ENCODE peak calls at places on chromosomes 1 and 21, in four cellular contexts. C is endothelial cell of umbilical vein, D is lung, X is tibial artery. N is an unnamed sample.

GRCh38 chr1:54837002-54837853 is 36.1 kb upstream of the TTC22 start:
- DNase-seq in C (no peak), X (peak; percentile 48), D (no peak), N (no peak)

GRCh38 chr21:17527240-17527639 is 14.4 kb downstream of the CXADR start:
- DNase-seq in C (peak; percentile 86), X (no peak), D (no peak), N (no peak)

GRCh38 chr1:171292799-171293198 is 21.2 kb upstream of the FMO4 start:
- DNase-seq in D (no peak), C (no peak), X (no peak), N (peak; percentile 32)

GRCh38 chr1:179814513-179814838 is 63.1 kb downstream of the TOR1AIP2 start:
- DNase-seq in D (no peak), X (peak; percentile 74), C (no peak), N (no peak)

GRCh38 chr1:24929876-24930702 is at the start of gene RUNX3:
- DNase-seq in C (no peak), D (peak; percentile 52), X (peak; percentile 79), N (no peak)

GRCh38 chr1:47859092-47859743 is 138.0 kb downstream of the TRABD2B start:
- DNase-seq in C (no peak), X (no peak), D (no peak), N (no peak)

GRCh38 chr1:92965003-92965402 is 3.7 kb upstream of the DIPK1A start:
- DNase-seq in X (no peak), C (no peak), D (no peak), N (no peak)

GRCh38 chr1:112026018-112026417 is 36.5 kb upstream of the KCND3 start:
- DNase-seq in X (no peak), C (no peak), D (no peak), N (no peak)

GRCh38 chr1:17858027-17858426 is 102.9 kb downstream of the ACTL8 start:
- DNase-seq in D (no peak), C (no peak), X (no peak), N (no peak)

GRCh38 chr1:56477164-56478111 is 101.9 kb downstream of the PLPP3 start:
- DNase-seq in D (peak; percentile 74), X (peak; percentile 83), C (peak; percentile 25), N (peak; percentile 71)

GRCh38 chr1:91846007-91846620 is 39.8 kb downstream of the TGFBR3 start:
- DNase-seq in X (no peak), C (peak; percentile 48), D (peak; percentile 50), N (peak; percentile 80)

GRCh38 chr21:18204931-18205330 is 39.7 kb upstream of the CHODL start:
- DNase-seq in X (no peak), D (no peak), C (peak; percentile 17), N (no peak)

GRCh38 chr1:167781558-167781957 is 59.8 kb downstream of the MPZL1 start:
- DNase-seq in D (no peak), C (no peak), X (no peak), N (no peak)

GRCh38 chr1:204294371-204294770 is 65.4 kb downstream of the PLEKHA6 start:
- DNase-seq in D (no peak), C (no peak), X (peak; percentile 88), N (peak; percentile 96)

GRCh38 chr21:27246741-27247140 is 279.9 kb upstream of the ADAMTS5 start:
- DNase-seq in X (no peak), C (no peak), D (no peak), N (no peak)

GRCh38 chr1:22507582-22507981 is 55.7 kb upstream of the EPHA8 start:
- DNase-seq in D (no peak), C (no peak), X (no peak), N (no peak)

GRCh38 chr1:203282720-203283542 is 22.4 kb upstream of the BTG2 start:
- DNase-seq in D (no peak), C (no peak), X (peak; percentile 59), N (no peak)

GRCh38 chr1:152037920-152038658 is 1.3 kb upstream of the S100A11 start:
- DNase-seq in X (no peak), D (no peak), C (no peak), N (no peak)

GRCh38 chr1:90579212-90579802 is 137.8 kb downstream of the BARHL2 start:
- DNase-seq in C (peak; percentile 51), X (no peak), D (no peak), N (peak; percentile 77)

DNA sequence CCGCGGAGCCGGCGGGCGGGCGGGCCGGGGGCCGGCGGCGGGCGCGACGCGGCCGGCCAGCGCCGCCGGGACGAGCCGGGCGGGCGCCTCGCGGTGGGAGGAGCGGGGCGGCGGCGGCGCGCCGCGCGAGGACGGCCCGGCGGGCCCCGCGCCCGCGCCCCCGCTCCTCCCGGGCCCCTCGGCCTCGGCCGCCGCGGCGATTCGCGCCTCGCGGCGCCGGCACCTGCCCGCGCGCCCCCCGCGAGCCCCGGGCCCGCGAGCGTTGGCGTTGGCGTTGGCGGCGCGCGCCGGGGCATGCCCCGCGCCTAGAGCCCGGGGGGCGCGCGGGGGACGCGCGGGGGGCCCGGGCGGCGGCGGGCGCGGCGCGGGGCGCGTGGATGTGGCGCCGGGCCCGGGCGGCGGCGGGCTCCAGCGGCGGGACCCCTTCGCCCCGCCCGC is at the start of gene SKI:
- DNase-seq in C (no peak), D (no peak), X (no peak), N (peak; percentile 49)
- H3K4me1 ChIP-seq in C (peaks cover 26% of the 10 kb centered on the region), D (peaks cover 24% of the 10 kb centered on the region), X (peaks cover 34% of the 10 kb centered on the region), N (peaks cover 23% of the 10 kb centered on the region)

GRCh38 chr1:116377564-116378529 is 4.8 kb downstream of the ATP1A1 start:
- DNase-seq in X (peak; percentile 80), D (peak; percentile 43), C (peak; percentile 94), N (peak; percentile 93)
- H3K4me3 ChIP-seq in X (peak overlapping the region; percentile 27), D (no peak overlapping the region), C (no peak overlapping the region), N (peak overlapping the region; percentile 92)

DNA sequence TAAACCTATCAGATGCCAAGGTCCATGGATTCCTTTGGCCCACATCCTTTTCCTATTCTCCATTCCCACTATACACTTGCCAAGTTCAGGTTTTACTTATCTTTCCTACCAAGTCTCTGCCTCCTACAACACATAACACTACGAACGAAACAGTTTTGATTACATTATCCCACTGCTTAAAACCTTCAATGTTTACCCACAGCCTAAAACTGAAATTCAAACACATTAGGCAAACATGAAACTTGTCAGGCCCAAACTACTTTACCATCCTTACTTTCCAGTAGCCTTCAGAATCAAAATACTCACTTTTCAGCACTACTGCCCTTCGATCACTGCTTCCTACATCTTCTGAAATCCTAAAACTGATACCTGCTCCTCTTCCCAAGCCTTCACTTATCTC is 3.0 kb downstream of the SCAF4 start:
- DNase-seq in C (no peak), X (no peak), D (no peak), N (no peak)
- H3K4me1 ChIP-seq in C (peaks cover 28% of the 10 kb centered on the region), X (peaks cover 49% of the 10 kb centered on the region), D (peaks cover 11% of the 10 kb centered on the region), N (peaks cover 36% of the 10 kb centered on the region)

GRCh38 chr1:234598974-234599616 is 10.9 kb downstream of the IRF2BP2 start:
- DNase-seq in C (peak; percentile 18), X (peak; percentile 83), D (no peak), N (peak; percentile 20)
- H3K4me3 ChIP-seq in C (peak overlapping the region; percentile 18), X (peak overlapping the region; percentile 53), D (peak overlapping the region; percentile 41), N (peak overlapping the region; percentile 82)

DNA sequence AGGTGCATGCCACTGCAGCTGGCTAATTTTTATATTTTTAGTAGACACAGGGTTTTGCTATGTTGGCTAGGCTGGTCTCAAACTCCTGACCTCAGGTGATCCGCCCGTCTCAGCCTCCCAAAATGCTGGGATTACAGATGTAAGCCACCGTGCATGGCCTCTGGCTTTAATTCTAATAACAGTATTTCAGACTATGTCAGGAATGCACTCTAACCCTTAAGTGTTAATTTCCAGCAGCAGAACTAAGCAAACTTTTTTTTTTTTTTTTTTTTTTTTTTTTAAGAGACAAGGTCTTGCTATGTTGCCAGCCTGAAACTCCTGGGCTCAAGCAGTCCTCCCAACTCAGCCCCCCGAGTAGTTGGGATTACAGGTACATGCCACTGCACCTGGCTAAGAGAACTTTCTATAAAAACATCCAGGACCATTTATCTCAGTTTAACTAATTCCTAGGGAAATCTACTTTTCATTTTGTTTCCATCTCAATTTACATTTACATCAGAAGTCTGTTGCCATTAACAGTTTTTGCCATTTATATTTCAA is 6.5 kb downstream of the DCAF8 start:
- DNase-seq in C (no peak), X (no peak), D (no peak), N (no peak)
- H3K4me1 ChIP-seq in C (peaks cover 7% of the 10 kb centered on the region), X (peaks cover 37% of the 10 kb centered on the region), D (no peaks in the 10 kb centered on the region), N (peaks cover 46% of the 10 kb centered on the region)

GRCh38 chr1:172751668-172752067 is 92.8 kb downstream of the FASLG start:
- DNase-seq in D (no peak), C (no peak), X (no peak), N (no peak)

GRCh38 chr1:172755099-172755498 is 96.2 kb downstream of the FASLG start:
- DNase-seq in D (no peak), C (no peak), X (no peak), N (no peak)

GRCh38 chr1:172756029-172756428 is 97.1 kb downstream of the FASLG start:
- DNase-seq in C (no peak), X (no peak), D (no peak), N (no peak)

GRCh38 chr1:172753964-172754363 is 95.1 kb downstream of the FASLG start:
- DNase-seq in D (no peak), X (no peak), C (no peak), N (no peak)

GRCh38 chr1:172754609-172755008 is 95.7 kb downstream of the FASLG start:
- DNase-seq in C (no peak), D (no peak), X (no peak), N (no peak)
- H3K4me3 ChIP-seq in C (no peak overlapping the region), D (no peak overlapping the region), X (no peak overlapping the region), N (no peak overlapping the region)

GRCh38 chr1:6353948-6354658 is 39.5 kb downstream of the ACOT7 start:
- DNase-seq in D (peak; percentile 66), C (no peak), X (no peak), N (no peak)
- H3K4me1 ChIP-seq in D (peaks cover 24% of the 10 kb centered on the region), C (peaks cover 8% of the 10 kb centered on the region), X (peaks cover 44% of the 10 kb centered on the region), N (peaks cover 11% of the 10 kb centered on the region)

GRCh38 chr1:51731998-51732397 is 115.1 kb downstream of the OSBPL9 start:
- DNase-seq in C (no peak), D (no peak), X (no peak), N (no peak)
- H3K4me3 ChIP-seq in C (no peak overlapping the region), D (no peak overlapping the region), X (no peak overlapping the region), N (no peak overlapping the region)

GRCh38 chr1:226690460-226690982 is 48.6 kb downstream of the ITPKB start:
- DNase-seq in X (no peak), C (peak; percentile 89), D (peak; percentile 48), N (no peak)
- H3K4me1 ChIP-seq in X (peaks cover 52% of the 10 kb centered on the region), C (peaks cover 14% of the 10 kb centered on the region), D (peaks cover 20% of the 10 kb centered on the region), N (peaks cover 15% of the 10 kb centered on the region)

N was measured in adipocyte.